ENCODE peak calls at places on chromosome 19, in nine cellular contexts. R, N, L, K, D, A, M, V and S are unnamed samples.
A peak's percentile ranks its signal among the peaks of the same experiment; 100 is the strongest.

GRCh38 chr19:14544047-14544446 is 14.7 kb downstream of the TECR start:
- DNase-seq in A (no peak), M (no peak), D (no peak), R (peak; percentile 2), L (peak; percentile 56), K (no peak), N (no peak), V (no peak), S (no peak)

GRCh38 chr19:33290082-33290815 is 12.1 kb downstream of the CEBPA start:
- DNase-seq in K (peak; percentile 66), V (no peak), A (no peak), N (no peak), L (no peak), M (no peak), R (no peak), D (no peak), S (no peak)

GRCh38 chr19:8515317-8515716 is 1.4 kb upstream of the ZNF414 start:
- DNase-seq in L (no peak), R (no peak), V (no peak), N (no peak), D (no peak), M (peak; percentile 63), K (no peak), A (no peak), S (no peak)

GRCh38 chr19:52941941-52942370 is 18.7 kb upstream of the ZNF888 start:
- DNase-seq in L (peak; percentile 22), M (no peak), R (peak; percentile 58), V (peak; percentile 41), A (no peak), D (peak; percentile 38), N (peak; percentile 22), K (peak; percentile 26), S (no peak)

GRCh38 chr19:19627716-19628498 is at the start of gene LPAR2:
- DNase-seq in V (no peak), R (peak; percentile 87), K (peak; percentile 53), N (no peak), D (no peak), M (peak; percentile 84), A (peak; percentile 64), L (peak; percentile 69), S (peak; percentile 66)

GRCh38 chr19:7897289-7897688 is 6.4 kb upstream of the MAP2K7 start:
- DNase-seq in V (no peak), A (no peak), K (no peak), D (no peak), M (no peak), L (no peak), N (no peak), R (no peak), S (no peak)

GRCh38 chr19:44777715-44778347 is at the start of gene CBLC:
- DNase-seq in V (no peak), L (peak; percentile 61), R (peak; percentile 93), N (no peak), K (peak; percentile 94), M (no peak), A (peak; percentile 67), D (no peak), S (peak; percentile 82)

GRCh38 chr19:4482721-4483120 is 10.6 kb downstream of the HDGFL2 start:
- DNase-seq in D (no peak), A (no peak), R (no peak), M (no peak), V (no peak), N (no peak), L (no peak), K (no peak), S (no peak)

GRCh38 chr19:6997679-6998445 is 23.4 kb downstream of the MBD3L2B start:
- DNase-seq in V (no peak), K (peak; percentile 23), R (no peak), A (no peak), D (no peak), L (no peak), M (no peak), N (no peak), S (no peak)

GRCh38 chr19:52170863-52171320 is 529 bp downstream of the ZNF836 start:
- DNase-seq in M (no peak), N (peak; percentile 18), V (peak; percentile 41), L (peak; percentile 39), K (no peak), D (no peak), R (peak; percentile 31), A (no peak), S (no peak)

GRCh38 chr19:49389406-49389805 is 1.4 kb downstream of the KASH5 start:
- DNase-seq in N (no peak), A (no peak), R (no peak), K (no peak), L (no peak), M (no peak), V (no peak), D (no peak), S (no peak)

GRCh38 chr19:30001794-30002193 is 59.8 kb downstream of the URI1 start:
- DNase-seq in D (no peak), L (peak; percentile 7), V (no peak), K (no peak), R (peak; percentile 4), A (no peak), M (no peak), N (no peak), S (no peak)

GRCh38 chr19:16160943-16161560 is 12.3 kb downstream of the CIB3 start:
- DNase-seq in K (peak; percentile 93), A (no peak), R (peak; percentile 43), N (no peak), D (no peak), M (no peak), L (no peak), V (no peak), S (no peak)

GRCh38 chr19:43482193-43482592 is 16.8 kb upstream of the LYPD3 start:
- DNase-seq in A (no peak), D (no peak), L (no peak), R (no peak), M (no peak), K (no peak), N (no peak), V (no peak), S (no peak)

GRCh38 chr19:17052439-17052838 is 22.8 kb downstream of the HAUS8 start:
- DNase-seq in D (peak; percentile 50), N (peak; percentile 31), L (peak; percentile 60), V (peak; percentile 34), A (peak; percentile 58), R (peak; percentile 68), K (peak; percentile 34), M (peak; percentile 22), S (no peak)

GRCh38 chr19:55492362-55492944 is 4.2 kb downstream of the SSC5D start:
- DNase-seq in D (no peak), V (peak; percentile 54), L (no peak), K (no peak), M (no peak), N (no peak), A (no peak), R (no peak), S (no peak)

GRCh38 chr19:46620267-46620666 is 4.6 kb downstream of the PTGIR start:
- DNase-seq in K (no peak), A (no peak), L (no peak), D (no peak), M (no peak), R (no peak), V (no peak), N (no peak), S (no peak)
- H3K4me1 ChIP-seq in K (no peaks in the 10 kb centered on the region), A (peaks cover 18% of the 10 kb centered on the region), L (peaks cover 10% of the 10 kb centered on the region), D (peaks cover 7% of the 10 kb centered on the region), M (peaks cover 67% of the 10 kb centered on the region), R (peaks cover 20% of the 10 kb centered on the region), V (peaks cover 12% of the 10 kb centered on the region), N (peaks cover 78% of the 10 kb centered on the region), S (peaks cover 14% of the 10 kb centered on the region)

GRCh38 chr19:13499682-13500081 is 6.6 kb downstream of the CACNA1A start:
- DNase-seq in K (no peak), L (no peak), V (no peak), N (no peak), A (no peak), R (no peak), M (no peak), D (no peak), S (no peak)
- H3K4me1 ChIP-seq in K (no peaks in the 10 kb centered on the region), L (no peaks in the 10 kb centered on the region), V (no peaks in the 10 kb centered on the region), N (no peaks in the 10 kb centered on the region), A (no peaks in the 10 kb centered on the region), R (no peaks in the 10 kb centered on the region), M (no peaks in the 10 kb centered on the region), D (no peaks in the 10 kb centered on the region), S (no peaks in the 10 kb centered on the region)

GRCh38 chr19:18173054-18173571 is 500 bp upstream of the IFI30 start:
- DNase-seq in N (no peak), M (no peak), A (peak; percentile 69), V (peak; percentile 40), K (no peak), D (peak; percentile 78), R (no peak), L (no peak), S (no peak)

GRCh38 chr19:18173572-18174294 is at the start of gene IFI30:
- DNase-seq in D (peak; percentile 73), M (peak; percentile 51), N (peak; percentile 65), V (peak; percentile 71), L (peak; percentile 58), R (peak; percentile 88), K (no peak), A (peak; percentile 89), S (peak; percentile 74)

GRCh38 chr19:18172331-18173053 is 1.1 kb upstream of the IFI30 start:
- DNase-seq in V (no peak), R (no peak), D (no peak), L (no peak), M (no peak), A (no peak), N (no peak), K (no peak), S (no peak)

GRCh38 chr19:18170714-18171255 is 2.8 kb upstream of the IFI30 start:
- DNase-seq in N (no peak), D (peak; percentile 64), K (no peak), A (no peak), V (no peak), R (no peak), M (no peak), L (no peak), S (no peak)

DNA sequence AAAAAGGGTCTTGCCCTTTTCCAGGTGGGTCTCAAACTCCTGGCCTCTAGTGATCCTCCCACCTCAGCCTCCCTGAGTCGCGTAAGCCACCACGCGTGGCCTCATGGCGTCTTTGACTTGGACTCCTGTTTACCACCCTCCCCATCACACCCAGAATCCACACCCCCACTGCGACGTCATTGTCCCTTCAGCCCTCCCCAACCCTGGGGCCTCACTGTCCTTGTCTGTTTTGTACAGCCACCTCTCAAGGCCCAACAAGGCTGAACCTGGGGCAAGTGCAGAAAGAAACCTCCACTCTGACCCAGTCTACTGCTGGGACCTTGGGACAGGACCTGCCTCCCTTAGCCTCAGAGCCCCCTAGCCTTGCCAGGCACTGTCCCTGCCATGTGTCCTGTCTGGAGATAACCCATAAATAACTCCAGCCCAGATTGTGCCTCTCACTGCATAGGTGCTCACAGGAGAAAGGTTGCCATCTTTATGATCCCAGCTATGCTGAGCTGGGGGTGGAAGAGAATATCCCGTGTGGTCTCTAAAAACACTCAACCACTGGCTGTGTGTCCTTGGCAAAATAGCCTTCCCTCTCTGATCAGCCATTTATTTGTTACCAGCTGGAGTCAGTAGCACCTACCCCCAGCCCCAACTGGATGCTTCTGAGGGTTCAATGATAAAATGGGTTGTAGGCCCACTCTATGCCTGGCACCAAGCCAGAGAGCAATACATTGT is 1.8 kb upstream of the IFI30 start:
- DNase-seq in N (no peak), R (no peak), K (no peak), L (no peak), M (no peak), V (no peak), A (no peak), D (no peak), S (no peak)
- H3K4me1 ChIP-seq in N (peaks cover 36% of the 10 kb centered on the region), R (peaks cover 6% of the 10 kb centered on the region), K (peaks cover 10% of the 10 kb centered on the region), L (peaks cover 7% of the 10 kb centered on the region), M (peaks cover 18% of the 10 kb centered on the region), V (peaks cover 3% of the 10 kb centered on the region), A (peaks cover 6% of the 10 kb centered on the region), D (no peaks in the 10 kb centered on the region), S (no peaks in the 10 kb centered on the region)

GRCh38 chr19:18500820-18501219 is 21.1 kb downstream of the ELL start:
- DNase-seq in V (peak; percentile 41), A (no peak), R (no peak), L (no peak), K (no peak), N (peak; percentile 66), M (no peak), D (peak; percentile 69), S (no peak)
- H3K4me1 ChIP-seq in V (peaks cover 15% of the 10 kb centered on the region), A (peaks cover 63% of the 10 kb centered on the region), R (peaks cover 27% of the 10 kb centered on the region), L (peaks cover 17% of the 10 kb centered on the region), K (peaks cover 36% of the 10 kb centered on the region), N (peaks cover 99% of the 10 kb centered on the region), M (peaks cover 100% of the 10 kb centered on the region), D (peaks cover 4% of the 10 kb centered on the region), S (peaks cover 40% of the 10 kb centered on the region)